ENCODE peak calls at places on chromosomes 12 and 14, in seven cellular contexts. One of them, this sample, is unnamed.

GRCh38 chr12:76018111-76018510 is 13.5 kb downstream of the PHLDA1 start:
- DNase-seq in CD8-positive, alpha-beta memory T cell: no peak
- DNase-seq in T-cell: no peak
- DNase-seq in T follicular helper cell: no peak
- DNase-seq in stimulated activated CD4-positive, alpha-beta T cell treated with anti-CD3 and anti-CD28 coated beads, TNF-alpha, amount 100 ng/mL, for 4 hours: no peak
- DNase-seq in SK-MEL-5: peak
- DNase-seq in psoas muscle: no peak
- DNase-seq in this sample: no peak

GRCh38 chr14:99174920-99175319 is 97.1 kb downstream of the BCL11B start:
- DNase-seq in CD8-positive, alpha-beta memory T cell: no peak
- DNase-seq in T-cell: no peak
- DNase-seq in T follicular helper cell: no peak
- DNase-seq in stimulated activated CD4-positive, alpha-beta T cell treated with anti-CD3 and anti-CD28 coated beads, TNF-alpha, amount 100 ng/mL, for 4 hours: no peak
- DNase-seq in SK-MEL-5: no peak
- DNase-seq in psoas muscle: no peak
- DNase-seq in this sample: no peak

GRCh38 chr12:122979908-122980191 is 631 bp upstream of the ARL6IP4 start:
- DNase-seq in CD8-positive, alpha-beta memory T cell: no peak
- DNase-seq in T-cell: no peak
- DNase-seq in T follicular helper cell: no peak
- DNase-seq in stimulated activated CD4-positive, alpha-beta T cell treated with anti-CD3 and anti-CD28 coated beads, TNF-alpha, amount 100 ng/mL, for 4 hours: no peak
- DNase-seq in SK-MEL-5: no peak
- DNase-seq in psoas muscle: no peak
- DNase-seq in this sample: no peak

GRCh38 chr14:22432348-22432976 is 156.6 kb downstream of the DAD1 start:
- DNase-seq in CD8-positive, alpha-beta memory T cell: no peak
- DNase-seq in T-cell: no peak
- DNase-seq in T follicular helper cell: no peak
- DNase-seq in stimulated activated CD4-positive, alpha-beta T cell treated with anti-CD3 and anti-CD28 coated beads, TNF-alpha, amount 100 ng/mL, for 4 hours: no peak
- DNase-seq in SK-MEL-5: peak
- DNase-seq in psoas muscle: no peak
- DNase-seq in this sample: no peak

GRCh38 chr12:2270846-2271245 is 218.1 kb downstream of the CACNA1C start:
- DNase-seq in CD8-positive, alpha-beta memory T cell: no peak
- DNase-seq in T-cell: no peak
- DNase-seq in T follicular helper cell: no peak
- DNase-seq in stimulated activated CD4-positive, alpha-beta T cell treated with anti-CD3 and anti-CD28 coated beads, TNF-alpha, amount 100 ng/mL, for 4 hours: no peak
- DNase-seq in SK-MEL-5: no peak
- DNase-seq in psoas muscle: no peak
- DNase-seq in this sample: no peak

GRCh38 chr14:68210729-68211299 is 391.2 kb downstream of the RAD51B start:
- DNase-seq in CD8-positive, alpha-beta memory T cell: peak
- DNase-seq in T-cell: peak
- DNase-seq in T follicular helper cell: no peak
- DNase-seq in stimulated activated CD4-positive, alpha-beta T cell treated with anti-CD3 and anti-CD28 coated beads, TNF-alpha, amount 100 ng/mL, for 4 hours: peak
- DNase-seq in SK-MEL-5: peak
- DNase-seq in psoas muscle: no peak
- DNase-seq in this sample: peak

GRCh38 chr14:96479435-96480146 is 22.6 kb upstream of the PAPOLA start:
- DNase-seq in CD8-positive, alpha-beta memory T cell: no peak
- DNase-seq in T-cell: no peak
- DNase-seq in T follicular helper cell: no peak
- DNase-seq in stimulated activated CD4-positive, alpha-beta T cell treated with anti-CD3 and anti-CD28 coated beads, TNF-alpha, amount 100 ng/mL, for 4 hours: no peak
- DNase-seq in SK-MEL-5: no peak
- DNase-seq in psoas muscle: no peak
- DNase-seq in this sample: no peak

GRCh38 chr12:94644141-94644575 is 6.2 kb downstream of the TMCC3 start:
- DNase-seq in CD8-positive, alpha-beta memory T cell: no peak
- DNase-seq in T-cell: no peak
- DNase-seq in T follicular helper cell: no peak
- DNase-seq in stimulated activated CD4-positive, alpha-beta T cell treated with anti-CD3 and anti-CD28 coated beads, TNF-alpha, amount 100 ng/mL, for 4 hours: no peak
- DNase-seq in SK-MEL-5: no peak
- DNase-seq in psoas muscle: peak
- DNase-seq in this sample: peak

GRCh38 chr14:95078841-95079240 is 78.5 kb downstream of the DICER1 start:
- DNase-seq in CD8-positive, alpha-beta memory T cell: no peak
- DNase-seq in T-cell: no peak
- DNase-seq in T follicular helper cell: no peak
- DNase-seq in stimulated activated CD4-positive, alpha-beta T cell treated with anti-CD3 and anti-CD28 coated beads, TNF-alpha, amount 100 ng/mL, for 4 hours: no peak
- DNase-seq in SK-MEL-5: no peak
- DNase-seq in psoas muscle: no peak
- DNase-seq in this sample: no peak

GRCh38 chr14:64464695-64465094 is 604 bp upstream of the AKAP5 start:
- DNase-seq in CD8-positive, alpha-beta memory T cell: no peak
- DNase-seq in T-cell: no peak
- DNase-seq in T follicular helper cell: no peak
- DNase-seq in stimulated activated CD4-positive, alpha-beta T cell treated with anti-CD3 and anti-CD28 coated beads, TNF-alpha, amount 100 ng/mL, for 4 hours: no peak
- DNase-seq in SK-MEL-5: no peak
- DNase-seq in psoas muscle: no peak
- DNase-seq in this sample: no peak

GRCh38 chr14:104323551-104324175 is 185.3 kb downstream of the KIF26A start:
- DNase-seq in CD8-positive, alpha-beta memory T cell: no peak
- DNase-seq in T-cell: no peak
- DNase-seq in T follicular helper cell: no peak
- DNase-seq in stimulated activated CD4-positive, alpha-beta T cell treated with anti-CD3 and anti-CD28 coated beads, TNF-alpha, amount 100 ng/mL, for 4 hours: no peak
- DNase-seq in SK-MEL-5: no peak
- DNase-seq in psoas muscle: no peak
- DNase-seq in this sample: no peak

GRCh38 chr14:64845878-64846277 is 33.8 kb downstream of the SPTB start:
- DNase-seq in CD8-positive, alpha-beta memory T cell: no peak
- DNase-seq in T-cell: no peak
- DNase-seq in T follicular helper cell: no peak
- DNase-seq in stimulated activated CD4-positive, alpha-beta T cell treated with anti-CD3 and anti-CD28 coated beads, TNF-alpha, amount 100 ng/mL, for 4 hours: no peak
- DNase-seq in SK-MEL-5: no peak
- DNase-seq in psoas muscle: no peak
- DNase-seq in this sample: no peak

This sample was measured in immature natural killer cell.